ENCODE peak calls at places on chromosomes 11 and 22, in ten cellular contexts. O is activated gamma-delta T cell treated with Interleukin-2 at 50 U/mL for 16 hours, A is NCI-H1436 treated with DMSO at 0.1 percent for 48 hours, J is posterior cingulate gyrus, X is heart right ventricle, W is HS-5, F is GM23338, P is germinal center, R is EL, I is kidney tubule cell. T is an unnamed sample.

GRCh38 chr11:20057055-20057943 is 103.0 kb downstream of the DBX1 start:
- DNase-seq in J (no peak), W (no peak), R (no peak), P (no peak), I (no peak), O (no peak), F (no peak), A (no peak), X (no peak), T (no peak)

GRCh38 chr11:100942016-100942415 is 187.6 kb downstream of the PGR start:
- DNase-seq in O (no peak), F (no peak), I (no peak), A (no peak), X (peak), J (no peak), P (no peak), W (no peak), R (peak), T (no peak)

GRCh38 chr22:41528132-41528766 is 16.0 kb downstream of the POLR3H start:
- DNase-seq in P (no peak), I (no peak), R (no peak), W (no peak), O (no peak), A (no peak), J (no peak), X (no peak), F (no peak), T (no peak)

GRCh38 chr22:19674929-19675253 is 39.4 kb upstream of the SEPTIN5 start:
- DNase-seq in X (no peak), A (no peak), R (no peak), W (no peak), P (no peak), F (no peak), O (no peak), I (no peak), J (no peak), T (no peak)

GRCh38 chr22:34975721-34976120 is 90.2 kb upstream of the ISX start:
- DNase-seq in O (no peak), R (peak), X (no peak), A (no peak), I (peak), F (peak), W (no peak), J (no peak), P (no peak), T (no peak)

GRCh38 chr11:13429836-13430235 is 33.2 kb downstream of the BTBD10 start:
- DNase-seq in R (no peak), W (no peak), P (no peak), A (no peak), J (peak), I (peak), F (no peak), O (no peak), X (no peak), T (no peak)

GRCh38 chr11:74326665-74327064 is 15.2 kb upstream of the P4HA3 start:
- DNase-seq in O (no peak), F (no peak), A (no peak), P (no peak), W (no peak), J (no peak), X (peak), I (no peak), R (no peak), T (no peak)

GRCh38 chr11:86954288-86955110 is 696 bp downstream of the FZD4 start:
- DNase-seq in P (peak), J (no peak), I (peak), R (peak), O (no peak), X (peak), A (no peak), W (no peak), F (peak), T (no peak)

GRCh38 chr22:33883961-33884808 is 36.1 kb downstream of the LARGE1 start:
- DNase-seq in O (no peak), P (no peak), R (no peak), I (peak), W (no peak), F (no peak), A (no peak), J (no peak), X (peak), T (no peak)

GRCh38 chr11:35144103-35144741 is 5.3 kb downstream of the CD44 start:
- DNase-seq in I (peak), O (peak), W (peak), P (peak), A (no peak), F (no peak), X (no peak), J (no peak), R (peak), T (peak)

GRCh38 chr11:92550411-92550810 is 325.8 kb downstream of the FAT3 start:
- DNase-seq in O (no peak), F (peak), A (no peak), J (no peak), P (no peak), W (no peak), R (no peak), X (peak), I (no peak), T (no peak)

GRCh38 chr11:133133053-133133452 is 399.2 kb downstream of the OPCML start:
- DNase-seq in A (no peak), W (no peak), X (no peak), R (peak), P (no peak), J (no peak), I (no peak), O (no peak), F (no peak), T (no peak)

GRCh38 chr11:23359297-23359696 is 499.0 kb upstream of the CCDC179 start:
- DNase-seq in P (no peak), I (peak), X (no peak), A (no peak), W (peak), J (no peak), R (peak), F (no peak), O (no peak), T (no peak)

GRCh38 chr22:16651217-16651616 is 58.6 kb upstream of the CCT8L2 start:
- DNase-seq in W (no peak), I (no peak), X (no peak), J (no peak), F (peak), P (no peak), A (no peak), R (no peak), O (no peak), T (no peak)

GRCh38 chr22:24758164-24758799 is 16.2 kb downstream of the PIWIL3 start:
- DNase-seq in O (peak), A (no peak), F (peak), X (peak), R (peak), W (peak), P (peak), I (peak), J (no peak), T (peak)

GRCh38 chr11:1119282-1120146 is 38.2 kb upstream of the MUC5AC start:
- DNase-seq in R (no peak), F (no peak), J (no peak), X (no peak), W (no peak), P (no peak), O (peak), A (no peak), I (no peak), T (peak)

GRCh38 chr22:45224988-45225731 is 15.5 kb downstream of the KIAA0930 start:
- DNase-seq in P (no peak), A (no peak), W (no peak), I (no peak), R (no peak), F (no peak), O (no peak), X (no peak), J (peak), T (no peak)

GRCh38 chr11:17277024-17277584 is 565 bp downstream of the NUCB2 start:
- DNase-seq in A (no peak), P (peak), F (peak), J (no peak), R (peak), X (no peak), I (peak), O (no peak), W (peak), T (no peak)

GRCh38 chr22:38638734-38639133 is 17.5 kb downstream of the FAM227A start:
- DNase-seq in O (no peak), F (no peak), P (no peak), R (no peak), W (no peak), X (no peak), A (no peak), I (peak), J (no peak), T (no peak)

GRCh38 chr11:96023311-96023710 is 99.4 kb upstream of the MTMR2 start:
- DNase-seq in F (no peak), A (no peak), P (no peak), R (no peak), W (no peak), O (no peak), X (no peak), J (no peak), I (no peak), T (no peak)

GRCh38 chr22:41619979-41620645 is 731 bp downstream of the DESI1 start:
- DNase-seq in P (peak), J (peak), F (peak), R (peak), X (peak), I (peak), O (peak), A (no peak), W (no peak), T (peak)

GRCh38 chr11:36367806-36368680 is 72.0 kb downstream of the PRR5L start:
- DNase-seq in R (no peak), I (no peak), A (no peak), P (no peak), F (no peak), J (no peak), O (no peak), W (no peak), X (no peak), T (no peak)

GRCh38 chr11:104198576-104198975 is 34.6 kb upstream of the PDGFD start:
- DNase-seq in R (peak), J (no peak), I (no peak), F (no peak), W (no peak), X (no peak), P (no peak), O (no peak), A (no peak), T (no peak)

GRCh38 chr11:120030411-120030810 is 107.5 kb downstream of the TRIM29 start:
- DNase-seq in O (no peak), F (no peak), R (no peak), I (no peak), X (no peak), P (no peak), A (no peak), W (no peak), J (no peak), T (no peak)

GRCh38 chr11:14189874-14190273 is 169.1 kb downstream of the RRAS2 start:
- DNase-seq in O (no peak), J (no peak), P (no peak), R (no peak), X (no peak), W (no peak), F (no peak), I (no peak), A (no peak), T (no peak)

GRCh38 chr11:94077568-94078293 is 50.9 kb upstream of the PANX1 start:
- DNase-seq in O (no peak), A (no peak), P (no peak), X (no peak), W (no peak), R (no peak), J (no peak), F (no peak), I (no peak), T (no peak)

GRCh38 chr11:1928038-1928890 is 8.8 kb downstream of the TNNT3 start:
- DNase-seq in X (no peak), W (no peak), F (no peak), O (no peak), J (peak), R (no peak), I (no peak), A (no peak), P (no peak), T (no peak)

GRCh38 chr11:1751999-1752906 is 1.9 kb upstream of the IFITM10 start:
- DNase-seq in J (peak), R (no peak), X (no peak), F (no peak), P (no peak), I (no peak), A (no peak), W (no peak), O (no peak), T (no peak)

GRCh38 chr22:41862530-41863266 is 29.8 kb downstream of the SREBF2 start:
- DNase-seq in J (no peak), A (no peak), X (no peak), R (peak), I (no peak), W (no peak), F (no peak), P (peak), O (no peak), T (peak)

GRCh38 chr22:44975444-44976262 is 34.2 kb downstream of the PHF21B start:
- DNase-seq in R (peak), I (peak), O (peak), J (peak), A (no peak), P (peak), W (peak), F (peak), X (peak), T (peak)

GRCh38 chr11:73380321-73380720 is 4.1 kb downstream of the RELT start:
- DNase-seq in P (no peak), X (no peak), R (no peak), I (peak), W (no peak), F (no peak), A (no peak), J (no peak), O (no peak), T (no peak)

GRCh38 chr22:48959496-48959895 is 868.2 kb downstream of the BRD1 start:
- DNase-seq in A (no peak), F (no peak), R (no peak), X (no peak), O (no peak), W (no peak), I (no peak), P (no peak), J (peak), T (no peak)

GRCh38 chr22:48483764-48484528 is 1343.7 kb downstream of the BRD1 start:
- DNase-seq in R (no peak), I (no peak), P (no peak), X (no peak), W (no peak), A (no peak), J (no peak), O (no peak), F (no peak), T (no peak)

GRCh38 chr11:119263352-119263940 is 53.5 kb downstream of the MCAM start:
- DNase-seq in R (no peak), F (no peak), W (no peak), J (no peak), P (peak), X (no peak), A (no peak), O (no peak), I (peak), T (no peak)

GRCh38 chr11:93248602-93249001 is 50.8 kb upstream of the SLC36A4 start:
- DNase-seq in F (peak), R (no peak), J (no peak), P (no peak), O (no peak), W (no peak), X (no peak), I (no peak), A (no peak), T (no peak)

GRCh38 chr22:49462795-49463194 is 364.9 kb downstream of the BRD1 start:
- DNase-seq in O (peak), F (no peak), R (no peak), W (no peak), I (no peak), A (no peak), X (no peak), J (no peak), P (no peak), T (no peak)

GRCh38 chr11:29432719-29433325 is 584.0 kb downstream of the KCNA4 start:
- DNase-seq in O (no peak), P (no peak), X (no peak), W (no peak), J (no peak), I (peak), A (no peak), F (peak), R (peak), T (no peak)

T was measured in stimulated activated CD4-positive, alpha-beta T cell treated with anti-CD3 and anti-CD28 coated beads, Interleukin-4, amount 100 ng/mL, for 24 hours.